ENCODE peak calls at places on chromosomes 11 and 22, in four cellular contexts. K is non-pigmented ciliary epithelial cell; Y is activated CD4-positive, alpha-beta T cell treated with anti-CD3 and anti-CD28 coated beads, Interleukin-2, amount 10 ng/mL, durations not matched to agents 7 days and 5 days; A is M059J. C is an unnamed sample.
A peak's percentile ranks its signal among the peaks of the same experiment; 100 is the strongest.

GRCh38 chr11:73249304-73249703 is 22.8 kb upstream of the P2RY6 start:
- DNase-seq in A (peak; percentile 89), Y (peak; percentile 19), K (no peak), C (no peak)

GRCh38 chr22:32587449-32587848 is 112.8 kb downstream of the FBXO7 start:
- DNase-seq in Y (no peak), A (peak; percentile 77), K (no peak), C (no peak)

GRCh38 chr11:35947437-35947836 is 3.6 kb downstream of the LDLRAD3 start:
- DNase-seq in A (no peak), Y (no peak), K (no peak), C (peak; percentile 26)

GRCh38 chr11:127632546-127632945 is 632.0 kb upstream of the KIRREL3 start:
- DNase-seq in Y (no peak), A (no peak), K (no peak), C (no peak)

GRCh38 chr11:110428956-110429613 is 663 bp upstream of the FDX1 start:
- DNase-seq in Y (peak; percentile 11), A (no peak), K (no peak), C (no peak)

GRCh38 chr11:100546714-100547113 is 140.4 kb upstream of the ARHGAP42 start:
- DNase-seq in K (no peak), Y (no peak), A (peak; percentile 80), C (peak; percentile 68)

GRCh38 chr11:78465169-78465942 is 47.7 kb upstream of the GAB2 start:
- DNase-seq in Y (peak; percentile 65), K (no peak), A (no peak), C (no peak)

GRCh38 chr11:94740083-94740974 is 27.8 kb upstream of the AMOTL1 start:
- DNase-seq in K (no peak), A (peak; percentile 64), Y (no peak), C (peak; percentile 33)

GRCh38 chr11:84103096-84103495 is 816.9 kb upstream of the CCDC90B start:
- DNase-seq in Y (no peak), K (no peak), A (no peak), C (no peak)

GRCh38 chr22:44473580-44473979 is 24.5 kb downstream of the RTL6 start:
- DNase-seq in Y (no peak), K (no peak), A (no peak), C (no peak)

GRCh38 chr11:86482684-86483083 is 108.0 kb downstream of the CCDC81 start:
- DNase-seq in Y (no peak), K (no peak), A (no peak), C (no peak)

GRCh38 chr11:120952503-120953229 is 71.2 kb upstream of the TBCEL start:
- DNase-seq in K (peak; percentile 30), A (peak; percentile 72), Y (peak; percentile 64), C (peak; percentile 85)

GRCh38 chr22:45552580-45553332 is 50.1 kb downstream of the FBLN1 start:
- DNase-seq in A (peak; percentile 94), Y (no peak), K (peak; percentile 76), C (no peak)

GRCh38 chr11:28107331-28107725 is 628 bp downstream of the KIF18A start:
- DNase-seq in Y (peak; percentile 23), K (no peak), A (no peak), C (no peak)

GRCh38 chr11:65643971-65644370 is 6.1 kb downstream of the SIPA1 start:
- DNase-seq in K (no peak), A (peak; percentile 27), Y (peak; percentile 34), C (no peak)

GRCh38 chr22:37843746-37844089 is 416 bp downstream of the ANKRD54 start:
- DNase-seq in Y (no peak), A (no peak), K (no peak), C (no peak)

C was measured in dermis blood vessel endothelial cell.